ENCODE peak calls at places on chromosomes 1 and 21, in nine cellular contexts. M, V, Q, C, R, J, Y, F and B are unnamed samples.

GRCh38 chr1:38529337-38529860 is 330.2 kb downstream of the RRAGC start:
- DNase-seq in Y (no peak), J (no peak), C (no peak), V (no peak), M (no peak), R (no peak), F (no peak), Q (no peak), B (no peak)

GRCh38 chr1:203153989-203154821 is 21.4 kb downstream of the MYBPH start:
- DNase-seq in M (no peak), C (no peak), V (no peak), Q (no peak), Y (no peak), F (no peak), R (peak), J (no peak), B (no peak)

GRCh38 chr1:24216730-24217129 is 29.6 kb upstream of the IFNLR1 start:
- DNase-seq in V (no peak), F (no peak), Q (no peak), C (no peak), R (no peak), M (no peak), J (no peak), Y (no peak), B (no peak)

GRCh38 chr21:22554690-22555316 is 1556.6 kb downstream of the NCAM2 start:
- DNase-seq in R (no peak), Y (no peak), Q (no peak), V (no peak), M (no peak), F (no peak), C (no peak), J (no peak), B (no peak)

GRCh38 chr1:203661572-203661971 is 34.9 kb downstream of the ATP2B4 start:
- DNase-seq in C (no peak), M (peak), Y (no peak), R (no peak), J (no peak), F (no peak), Q (peak), V (no peak), B (no peak)

GRCh38 chr1:42973304-42973703 is 14.6 kb upstream of the SLC2A1 start:
- DNase-seq in M (peak), C (no peak), F (no peak), V (no peak), Y (no peak), R (no peak), Q (peak), J (no peak), B (no peak)

GRCh38 chr1:77976433-77977076 is 2.3 kb downstream of the FUBP1 start:
- DNase-seq in Q (no peak), F (no peak), J (no peak), Y (no peak), C (no peak), R (no peak), M (no peak), V (no peak), B (peak)

GRCh38 chr1:246580497-246581047 is 14.3 kb downstream of the CNST start:
- DNase-seq in J (no peak), Q (no peak), V (no peak), C (no peak), F (no peak), M (peak), R (no peak), Y (no peak), B (no peak)

GRCh38 chr1:5928714-5929400 is 63.4 kb downstream of the NPHP4 start:
- DNase-seq in Y (no peak), Q (no peak), R (no peak), V (no peak), C (no peak), F (no peak), J (no peak), M (no peak), B (no peak)

GRCh38 chr1:94905207-94905606 is 21.7 kb downstream of the CNN3 start:
- DNase-seq in F (no peak), C (no peak), V (no peak), J (no peak), R (no peak), Q (no peak), Y (no peak), M (no peak), B (no peak)

GRCh38 chr1:201591348-201591747 is 52.4 kb downstream of the NAV1 start:
- DNase-seq in R (no peak), Q (no peak), M (no peak), F (no peak), J (no peak), V (no peak), Y (no peak), C (no peak), B (no peak)

GRCh38 chr1:36609241-36610027 is 126.7 kb upstream of the CSF3R start:
- DNase-seq in F (peak), C (peak), V (peak), Y (no peak), J (no peak), R (peak), Q (no peak), M (peak), B (peak)

GRCh38 chr1:151546006-151546925 is 6.2 kb downstream of the TUFT1 start:
- DNase-seq in Q (no peak), M (no peak), V (no peak), C (no peak), Y (no peak), R (no peak), J (no peak), F (no peak), B (no peak)

GRCh38 chr21:22904385-22904784 is 1906.2 kb downstream of the NCAM2 start:
- DNase-seq in F (no peak), Y (no peak), R (no peak), V (no peak), C (no peak), Q (no peak), M (no peak), J (no peak), B (no peak)

GRCh38 chr1:20685739-20686138 is 24.6 kb upstream of the DDOST start:
- DNase-seq in V (no peak), R (no peak), Y (no peak), Q (no peak), F (no peak), J (no peak), C (no peak), M (no peak), B (no peak)

GRCh38 chr1:235336903-235337302 is 8.5 kb downstream of the GGPS1 start:
- DNase-seq in Q (peak), Y (no peak), R (peak), F (no peak), V (no peak), M (no peak), J (no peak), C (no peak), B (peak)

GRCh38 chr1:83673287-83673686 is 325.6 kb downstream of the TTLL7 start:
- DNase-seq in C (no peak), Q (no peak), Y (no peak), F (no peak), V (no peak), M (no peak), J (no peak), R (no peak), B (no peak)

GRCh38 chr1:194624833-194625232 is 1438.4 kb upstream of the B3GALT2 start:
- DNase-seq in R (no peak), F (no peak), M (no peak), J (no peak), V (no peak), C (no peak), Q (no peak), Y (no peak), B (no peak)

GRCh38 chr1:17606826-17607440 is 67.4 kb downstream of the ARHGEF10L start:
- DNase-seq in Y (peak), R (peak), Q (peak), V (peak), J (no peak), M (peak), F (peak), C (peak), B (peak)

GRCh38 chr1:56584910-56585528 is 5.7 kb upstream of the PLPP3 start:
- DNase-seq in M (no peak), Y (no peak), V (peak), J (no peak), C (no peak), Q (no peak), F (peak), R (peak), B (peak)

GRCh38 chr21:42465008-42465878 is 30.8 kb downstream of the RSPH1 start:
- DNase-seq in F (no peak), Q (no peak), C (no peak), R (no peak), V (no peak), J (no peak), M (peak), Y (no peak), B (peak)

GRCh38 chr1:228752604-228753132 is 17.4 kb downstream of the RHOU start:
- DNase-seq in R (no peak), Q (no peak), F (no peak), J (no peak), C (no peak), Y (no peak), M (no peak), V (no peak), B (no peak)

GRCh38 chr1:37919277-37919676 is 27.6 kb downstream of the INPP5B start:
- DNase-seq in Y (no peak), J (no peak), V (peak), R (peak), F (no peak), Q (no peak), M (no peak), C (no peak), B (peak)

GRCh38 chr1:91406773-91407389 is 2.2 kb upstream of the HFM1 start:
- DNase-seq in R (no peak), M (no peak), F (no peak), Q (no peak), V (peak), Y (no peak), C (no peak), J (no peak), B (no peak)

GRCh38 chr1:5911871-5912271 is 80.4 kb downstream of the NPHP4 start:
- DNase-seq in V (no peak), C (no peak), F (no peak), J (no peak), R (no peak), Y (no peak), Q (no peak), M (no peak), B (no peak)

GRCh38 chr1:116448785-116449385 is 75.8 kb downstream of the ATP1A1 start:
- DNase-seq in C (no peak), M (no peak), Q (no peak), F (no peak), Y (peak), R (peak), J (peak), V (no peak), B (no peak)

GRCh38 chr1:110282395-110282794 is 56.8 kb upstream of the RBM15 start:
- DNase-seq in M (no peak), Y (no peak), V (no peak), J (no peak), R (no peak), C (no peak), F (no peak), Q (no peak), B (no peak)

GRCh38 chr1:156124557-156125483 is 10.3 kb downstream of the LMNA start:
- DNase-seq in Y (no peak), V (peak), C (no peak), F (peak), J (no peak), M (peak), R (no peak), Q (peak), B (peak)

GRCh38 chr1:23029337-23029736 is 10.1 kb downstream of the KDM1A start:
- DNase-seq in C (no peak), M (no peak), V (no peak), F (no peak), R (no peak), Y (no peak), Q (no peak), J (no peak), B (no peak)

GRCh38 chr1:213066363-213066762 is 15.3 kb downstream of the RPS6KC1 start:
- DNase-seq in Y (no peak), Q (no peak), F (no peak), M (no peak), J (no peak), V (no peak), C (no peak), R (no peak), B (no peak)

GRCh38 chr1:46596846-46597245 is 7.2 kb downstream of the MKNK1 start:
- DNase-seq in F (no peak), Q (no peak), C (no peak), M (no peak), J (no peak), R (no peak), V (no peak), Y (no peak), B (no peak)

GRCh38 chr1:178434360-178434759 is 62.4 kb downstream of the CLEC20A start:
- DNase-seq in M (no peak), Y (no peak), Q (no peak), J (no peak), V (no peak), C (no peak), F (no peak), R (peak), B (no peak)

GRCh38 chr21:16908087-16908486 is 604.8 kb upstream of the CXADR start:
- DNase-seq in J (no peak), V (peak), Q (no peak), M (no peak), F (no peak), C (no peak), Y (no peak), R (no peak), B (no peak)

GRCh38 chr21:34812510-34813265 is 143.9 kb downstream of the CLIC6 start:
- DNase-seq in R (peak), J (no peak), C (no peak), Q (no peak), M (no peak), F (no peak), Y (no peak), V (peak), B (no peak)

DNA sequence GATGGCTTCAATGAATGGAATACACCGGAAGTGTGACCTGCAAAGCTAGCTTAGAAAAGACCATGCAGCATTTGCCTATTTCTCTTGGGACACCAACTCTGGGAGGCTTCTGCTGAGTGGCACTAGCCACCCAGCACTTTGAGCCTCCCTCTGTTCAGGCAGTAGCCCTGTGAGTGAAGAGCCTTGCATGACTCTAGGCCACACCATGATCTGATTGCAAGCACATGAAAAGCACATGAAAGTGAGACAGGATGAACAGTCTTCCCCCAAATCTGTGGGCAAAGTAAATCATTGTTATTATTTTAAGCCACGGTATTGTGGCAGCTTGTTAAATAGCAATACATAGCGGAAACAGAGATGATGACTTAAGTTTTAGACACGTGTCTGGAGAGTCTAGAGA is 2.8 kb downstream of the CD48 start:
- DNase-seq in V (no peak), F (no peak), Y (no peak), M (no peak), J (no peak), R (no peak), Q (no peak), C (no peak), B (no peak)
- TF ChIP-seq POLR2A in V (no peak), F (no peak), Y (no peak), M (no peak), J (no peak), R (no peak), Q (no peak), C (peak), B (no peak)

GRCh38 chr1:1918901-1919303 is at the start of gene TMEM52:
- DNase-seq in Q (no peak), J (no peak), Y (no peak), F (no peak), M (no peak), R (no peak), V (no peak), C (no peak), B (no peak)
- TF ChIP-seq POLR2A in Q (peak), J (no peak), Y (peak), F (peak), M (peak), R (no peak), V (no peak), C (no peak), B (no peak)

GRCh38 chr1:146019225-146020057 is 2.1 kb downstream of the HJV start:
- DNase-seq in Q (no peak), Y (no peak), V (no peak), R (no peak), M (no peak), C (no peak), F (no peak), J (no peak), B (peak)
- TF ChIP-seq POLR2A in Q (no peak), Y (no peak), V (no peak), R (no peak), M (no peak), C (no peak), F (no peak), J (no peak), B (no peak)

DNA sequence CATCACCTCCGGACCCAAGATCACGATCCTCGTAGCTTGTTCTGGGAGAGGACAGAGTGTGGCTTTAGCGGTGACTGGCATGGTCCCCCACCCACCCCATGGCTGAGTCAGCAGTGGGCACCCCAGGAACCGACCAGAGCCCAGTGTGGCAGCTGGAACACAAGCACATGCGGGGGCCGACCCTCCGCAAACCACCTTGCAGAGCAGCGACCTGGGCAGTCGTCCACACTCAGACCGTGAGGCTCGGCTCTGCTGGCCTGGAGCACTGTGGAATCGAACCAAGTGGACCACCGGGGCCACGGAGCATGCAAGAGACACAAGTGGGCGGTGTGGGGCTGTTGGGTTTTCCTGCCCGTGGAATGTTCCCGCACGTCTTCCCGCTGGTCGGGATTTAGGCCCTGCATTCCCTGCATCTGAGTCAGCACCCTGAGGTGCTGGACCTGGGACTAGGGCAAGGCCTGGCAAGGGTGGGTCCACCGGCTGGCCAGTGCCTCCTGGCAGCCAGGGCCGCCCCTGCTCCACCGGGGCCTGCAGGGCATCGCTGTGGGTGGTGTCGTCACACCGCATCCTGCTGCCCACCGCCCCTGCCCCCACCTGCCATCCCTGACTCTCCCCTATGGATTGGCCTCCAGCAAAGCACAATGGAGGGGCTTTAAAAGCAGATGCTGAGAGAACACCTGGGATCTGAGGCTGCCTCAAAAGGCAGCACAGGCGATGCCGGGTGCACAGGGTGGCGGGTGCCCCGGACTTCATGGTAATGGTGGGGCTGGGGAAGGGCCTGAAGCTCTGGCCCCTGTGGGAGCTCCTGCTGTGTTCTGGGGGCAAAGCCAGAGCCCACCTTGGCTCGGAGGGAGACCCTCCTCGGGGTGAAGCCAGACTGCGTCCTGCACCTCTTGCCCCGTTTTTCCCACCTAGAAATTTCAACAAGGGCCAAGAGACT is 18.5 kb downstream of the MORN1 start:
- DNase-seq in C (no peak), V (no peak), R (no peak), J (no peak), Y (peak), M (peak), Q (no peak), F (no peak), B (no peak)
- TF ChIP-seq POLR2A in C (no peak), V (no peak), R (no peak), J (no peak), Y (no peak), M (no peak), Q (no peak), F (no peak), B (no peak)

GRCh38 chr1:182588460-182589396 is at the start of gene RNASEL:
- DNase-seq in M (peak), J (peak), C (no peak), Y (peak), V (peak), Q (peak), R (peak), F (peak), B (peak)
- TF ChIP-seq POLR2A in M (peak), J (no peak), C (peak), Y (peak), V (peak), Q (peak), R (no peak), F (no peak), B (peak)

DNA sequence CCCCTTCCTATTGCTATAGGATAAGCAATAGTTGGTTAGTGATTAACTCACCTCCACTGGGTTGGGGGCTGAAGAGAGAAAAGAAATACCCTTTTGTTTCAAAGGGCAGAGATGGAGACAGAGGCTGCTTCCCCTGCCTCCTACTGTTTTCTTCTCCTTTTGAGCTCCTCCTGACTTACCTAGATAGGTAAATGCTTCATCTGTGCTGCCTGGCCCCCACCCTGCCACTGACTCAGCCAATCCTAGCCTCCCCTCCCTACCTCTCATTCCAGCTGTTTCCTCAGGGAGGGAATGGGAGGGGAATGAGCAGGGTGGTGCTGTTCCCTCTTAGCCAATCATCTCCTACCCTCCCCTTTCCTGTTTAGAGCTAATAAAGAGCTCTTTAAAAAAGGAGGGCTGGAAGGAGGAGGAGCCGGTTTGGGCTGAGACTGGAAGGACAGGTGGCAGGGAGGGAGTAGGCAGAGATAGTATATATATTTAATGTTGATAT is at the start of gene C1orf116:
- DNase-seq in F (no peak), Y (no peak), C (no peak), V (peak), J (no peak), R (no peak), M (peak), Q (no peak), B (peak)
- TF ChIP-seq POLR2A in F (no peak), Y (no peak), C (no peak), V (no peak), J (no peak), R (no peak), M (peak), Q (no peak), B (no peak)

DNA sequence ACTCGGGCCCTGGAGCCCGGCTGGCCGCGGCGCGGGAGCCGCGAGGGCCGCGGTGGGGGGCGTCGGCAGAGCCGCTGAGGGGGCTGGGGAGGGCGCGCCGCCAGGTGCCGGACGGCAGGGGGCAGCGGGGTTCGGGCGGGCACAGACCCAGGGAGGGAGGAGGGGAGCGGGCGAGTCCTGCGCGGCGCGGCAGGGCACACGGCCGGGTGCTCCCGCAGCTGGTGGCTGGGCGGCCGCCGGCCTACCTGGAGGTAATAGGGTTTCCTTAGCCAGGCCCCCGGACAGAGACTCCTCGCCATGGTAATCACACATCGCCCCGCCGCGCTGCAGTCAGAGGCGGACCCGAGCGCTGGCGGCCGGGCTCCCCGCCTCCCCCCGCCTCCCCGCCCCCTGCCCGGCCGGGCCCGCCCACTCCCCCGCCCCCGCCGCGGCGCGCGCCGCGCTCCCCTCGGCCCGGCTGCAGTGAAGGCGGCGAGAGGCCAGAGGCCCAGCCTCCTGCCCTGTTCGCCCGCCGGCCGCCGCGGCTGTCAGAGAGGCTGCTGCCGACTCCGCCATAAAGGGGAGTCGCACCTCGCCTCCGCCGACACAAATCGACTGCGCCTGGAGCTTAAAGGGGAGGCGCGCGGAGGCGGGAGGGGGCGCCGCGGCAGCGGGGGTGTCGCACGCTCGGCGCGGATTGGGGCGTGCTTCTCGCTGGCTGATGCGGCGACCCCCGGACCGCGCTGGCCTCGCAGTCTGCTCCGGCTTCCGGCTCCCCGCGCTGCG is at the start of gene DIPK1A:
- DNase-seq in R (peak), C (peak), Y (peak), M (peak), V (peak), Q (peak), J (no peak), F (peak), B (peak)
- TF ChIP-seq POLR2A in R (peak), C (no peak), Y (peak), M (peak), V (peak), Q (peak), J (no peak), F (no peak), B (no peak)